ENCODE peak calls at places on chromosomes 16 and 17, in four cellular contexts. P is PC-9, B is endothelial cell of umbilical vein, F is HCT116. V is an unnamed sample.

GRCh38 chr16:14372471-14372870 is 257.6 kb downstream of the PARN start:
- DNase-seq in P (no peak), B (no peak), F (no peak), V (no peak)

GRCh38 chr17:56604691-56605090 is 11.2 kb downstream of the NOG start:
- DNase-seq in P (peak), B (no peak), F (no peak), V (no peak)

GRCh38 chr17:36592711-36593321 is 1.1 kb downstream of the DHRS11 start:
- DNase-seq in P (no peak), B (no peak), F (no peak), V (no peak)

GRCh38 chr17:41415833-41416335 is 8.5 kb downstream of the KRT37 start:
- DNase-seq in P (peak), B (no peak), F (no peak), V (no peak)

GRCh38 chr17:40312131-40312731 is 3.3 kb downstream of the RARA start:
- DNase-seq in P (peak), B (no peak), F (no peak), V (no peak)

GRCh38 chr17:39404542-39405378 is 3.3 kb upstream of the FBXL20 start:
- DNase-seq in P (peak), B (peak), F (no peak), V (no peak)

GRCh38 chr17:2369551-2370210 is 31.2 kb downstream of the MNT start:
- DNase-seq in P (no peak), B (no peak), F (no peak), V (peak)

GRCh38 chr16:81571175-81571574 is 126.6 kb downstream of the CMIP start:
- DNase-seq in P (no peak), B (no peak), F (no peak), V (no peak)

GRCh38 chr16:88505405-88506082 is 52.5 kb downstream of the ZFPM1 start:
- DNase-seq in P (no peak), B (no peak), F (peak), V (no peak)

GRCh38 chr17:8856869-8857575 is 10.5 kb downstream of the PIK3R6 start:
- DNase-seq in P (no peak), B (no peak), F (no peak), V (no peak)

GRCh38 chr16:49458221-49458620 is 84.6 kb downstream of the C16orf78 start:
- DNase-seq in P (no peak), B (no peak), F (no peak), V (no peak)

GRCh38 chr17:6924121-6924676 is 71.7 kb upstream of the ALOX12 start:
- DNase-seq in P (no peak), B (no peak), F (no peak), V (no peak)

GRCh38 chr17:8137645-8138342 is 13.9 kb upstream of the HES7 start:
- DNase-seq in P (no peak), B (no peak), F (no peak), V (no peak)

GRCh38 chr16:80743772-80744171 is 60.6 kb downstream of the CDYL2 start:
- DNase-seq in P (no peak), B (no peak), F (no peak), V (no peak)

GRCh38 chr17:51164911-51165679 is 1.1 kb upstream of the NME2 start:
- DNase-seq in P (peak), B (no peak), F (no peak), V (no peak)

GRCh38 chr16:48101069-48101674 is 54.6 kb downstream of the ABCC12 start:
- DNase-seq in P (no peak), B (no peak), F (no peak), V (no peak)

GRCh38 chr17:57684711-57685498 is 60.2 kb downstream of the CCDC182 start:
- DNase-seq in P (no peak), B (no peak), F (no peak), V (no peak)

GRCh38 chr17:50062323-50063243 is 6.7 kb downstream of the ITGA3 start:
- DNase-seq in P (peak), B (no peak), F (peak), V (no peak)

GRCh38 chr17:31197991-31198390 is 99.0 kb downstream of the OMG start:
- DNase-seq in P (peak), B (no peak), F (no peak), V (no peak)

GRCh38 chr16:77944631-77945030 is 77.7 kb upstream of the CLEC3A start:
- DNase-seq in P (no peak), B (no peak), F (no peak), V (no peak)

GRCh38 chr16:89313583-89313982 is 96.1 kb downstream of the ZNF778 start:
- DNase-seq in P (no peak), B (no peak), F (no peak), V (no peak)

GRCh38 chr17:882827-883585 is 96.6 kb downstream of the NXN start:
- DNase-seq in P (no peak), B (peak), F (no peak), V (peak)

GRCh38 chr16:60073376-60073775 is 1339.3 kb upstream of the GOT2 start:
- DNase-seq in P (no peak), B (no peak), F (no peak), V (no peak)

GRCh38 chr16:50360033-50360778 is 8.6 kb downstream of the BRD7 start:
- DNase-seq in P (no peak), B (no peak), F (no peak), V (no peak)

GRCh38 chr17:70865993-70866804 is 696.9 kb downstream of the KCNJ2 start:
- DNase-seq in P (no peak), B (no peak), F (no peak), V (no peak)

GRCh38 chr16:86877835-86878234 is 299.5 kb downstream of the FOXL1 start:
- DNase-seq in P (no peak), B (no peak), F (no peak), V (no peak)

GRCh38 chr17:60106377-60107059 is 27.8 kb upstream of the HEATR6 start:
- DNase-seq in P (no peak), B (no peak), F (no peak), V (no peak)

GRCh38 chr17:50274945-50275221 is 617 bp downstream of the TMEM92 start:
- DNase-seq in P (no peak), B (no peak), F (no peak), V (no peak)

GRCh38 chr16:8861563-8862308 is 7.1 kb downstream of the CARHSP1 start:
- DNase-seq in P (no peak), B (no peak), F (no peak), V (no peak)

DNA sequence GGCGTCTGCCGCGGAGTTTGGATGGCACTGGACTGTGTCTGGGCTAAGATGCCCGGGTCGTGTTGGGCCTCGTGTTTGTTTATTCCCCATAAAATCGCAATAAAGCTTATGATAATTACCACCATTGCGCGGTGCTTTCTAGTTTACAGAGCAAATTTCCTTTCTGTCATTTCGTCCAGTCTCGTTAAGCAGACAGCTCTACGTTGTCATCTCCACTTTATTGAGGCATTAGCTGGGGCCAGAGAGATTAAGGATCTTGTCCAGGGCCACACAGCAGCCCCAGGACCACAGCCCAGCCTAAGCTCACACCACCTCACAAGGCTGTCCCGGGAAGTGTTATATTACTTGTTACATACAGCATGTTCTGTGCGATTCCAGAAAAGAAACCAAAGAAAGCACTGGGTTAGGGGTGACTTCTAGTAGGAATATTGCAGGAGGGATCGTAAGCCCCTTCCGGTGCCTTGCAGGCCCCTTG is 6.4 kb downstream of the NOS2 start:
- DNase-seq in P (no peak), B (no peak), F (no peak), V (no peak)
- H3K4me3 ChIP-seq in P (no peak), B (no peak), F (no peak), V (peak)

GRCh38 chr16:22970191-22970845 is 156.4 kb downstream of the HS3ST2 start:
- DNase-seq in P (no peak), B (no peak), F (no peak), V (no peak)
- H3K4me3 ChIP-seq in P (no peak), B (no peak), F (no peak), V (no peak)

GRCh38 chr16:30650369-30651123 is at the start of gene PRR14:
- DNase-seq in P (peak), B (peak), F (peak), V (peak)

GRCh38 chr16:30654856-30655255 is 3.4 kb upstream of the FBRS start:
- DNase-seq in P (no peak), B (no peak), F (no peak), V (no peak)

GRCh38 chr16:30651124-30652004 is 604 bp downstream of the PRR14 start:
- DNase-seq in P (peak), B (peak), F (no peak), V (peak)

GRCh38 chr16:30652005-30652296 is 1.2 kb downstream of the PRR14 start:
- DNase-seq in P (no peak), B (no peak), F (no peak), V (no peak)

GRCh38 chr16:30652718-30653117 is 2.0 kb downstream of the PRR14 start:
- DNase-seq in P (no peak), B (no peak), F (no peak), V (no peak)
- H3K4me3 ChIP-seq in P (no peak), B (no peak), F (peak), V (no peak)

DNA sequence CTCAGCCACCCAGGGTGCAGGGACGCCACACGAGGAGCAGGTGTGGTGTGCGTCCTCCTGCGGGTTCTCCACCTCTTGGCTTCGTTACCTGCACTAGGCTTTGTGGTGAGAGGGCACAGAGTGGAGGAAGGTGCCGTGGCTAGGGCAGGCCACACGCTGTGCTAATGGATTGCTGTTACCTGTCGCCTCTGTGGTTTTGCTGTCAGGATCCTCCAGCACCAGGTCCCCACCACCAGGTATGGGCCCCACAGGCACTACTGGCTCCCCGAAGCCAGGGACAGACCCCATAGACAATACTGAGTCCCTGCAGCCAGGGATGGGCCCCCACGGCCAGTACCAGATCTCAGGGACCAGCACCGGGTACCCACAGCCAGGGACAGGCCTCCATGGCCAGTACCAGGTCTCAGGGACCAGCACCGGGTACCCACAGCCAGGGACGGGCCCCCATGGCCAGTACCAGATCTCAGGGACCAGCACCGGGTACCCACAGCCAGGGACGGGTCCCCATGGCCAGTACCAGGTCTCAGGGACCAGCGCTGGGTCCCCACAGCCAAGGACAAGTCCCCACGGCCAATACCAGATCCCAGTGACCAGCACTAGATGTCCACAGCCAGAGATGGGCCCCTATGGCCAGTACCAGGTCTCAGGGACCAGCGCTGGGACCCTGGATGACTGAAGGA is 315.6 kb downstream of the SEC14L1 start:
- DNase-seq in P (no peak), B (no peak), F (no peak), V (no peak)
- H3K4me3 ChIP-seq in P (no peak), B (no peak), F (no peak), V (no peak)

DNA sequence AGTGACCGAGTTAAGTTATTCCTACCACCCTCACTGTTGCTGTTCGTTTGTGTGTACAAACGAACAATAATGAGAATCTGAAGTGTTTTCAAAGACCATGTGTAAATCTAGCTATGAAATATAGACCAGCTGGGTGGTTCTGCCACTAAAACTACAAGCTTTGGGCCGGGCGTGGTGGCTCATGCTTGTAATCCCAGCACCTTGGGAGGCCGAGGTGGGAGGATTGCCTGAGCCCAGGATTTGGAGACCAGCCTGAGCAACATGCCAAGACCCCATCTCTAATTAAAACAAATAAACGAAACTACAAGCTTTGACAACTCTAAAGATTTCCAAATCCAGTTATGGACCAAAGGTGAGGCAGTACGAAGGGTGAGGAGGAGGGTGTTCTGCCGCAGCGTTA is 973 bp downstream of the RECQL5 start:
- DNase-seq in P (no peak), B (no peak), F (no peak), V (no peak)
- H3K4me3 ChIP-seq in P (peak), B (peak), F (peak), V (peak)

GRCh38 chr16:1680361-1680760 is 2.3 kb downstream of the JPT2 start:
- DNase-seq in P (no peak), B (no peak), F (no peak), V (no peak)
- H3K4me3 ChIP-seq in P (no peak), B (no peak), F (no peak), V (peak)

GRCh38 chr17:43020789-43021738 is 1.1 kb downstream of the VAT1 start:
- DNase-seq in P (peak), B (peak), F (no peak), V (peak)
- H3K4me3 ChIP-seq in P (peak), B (peak), F (peak), V (peak)

DNA sequence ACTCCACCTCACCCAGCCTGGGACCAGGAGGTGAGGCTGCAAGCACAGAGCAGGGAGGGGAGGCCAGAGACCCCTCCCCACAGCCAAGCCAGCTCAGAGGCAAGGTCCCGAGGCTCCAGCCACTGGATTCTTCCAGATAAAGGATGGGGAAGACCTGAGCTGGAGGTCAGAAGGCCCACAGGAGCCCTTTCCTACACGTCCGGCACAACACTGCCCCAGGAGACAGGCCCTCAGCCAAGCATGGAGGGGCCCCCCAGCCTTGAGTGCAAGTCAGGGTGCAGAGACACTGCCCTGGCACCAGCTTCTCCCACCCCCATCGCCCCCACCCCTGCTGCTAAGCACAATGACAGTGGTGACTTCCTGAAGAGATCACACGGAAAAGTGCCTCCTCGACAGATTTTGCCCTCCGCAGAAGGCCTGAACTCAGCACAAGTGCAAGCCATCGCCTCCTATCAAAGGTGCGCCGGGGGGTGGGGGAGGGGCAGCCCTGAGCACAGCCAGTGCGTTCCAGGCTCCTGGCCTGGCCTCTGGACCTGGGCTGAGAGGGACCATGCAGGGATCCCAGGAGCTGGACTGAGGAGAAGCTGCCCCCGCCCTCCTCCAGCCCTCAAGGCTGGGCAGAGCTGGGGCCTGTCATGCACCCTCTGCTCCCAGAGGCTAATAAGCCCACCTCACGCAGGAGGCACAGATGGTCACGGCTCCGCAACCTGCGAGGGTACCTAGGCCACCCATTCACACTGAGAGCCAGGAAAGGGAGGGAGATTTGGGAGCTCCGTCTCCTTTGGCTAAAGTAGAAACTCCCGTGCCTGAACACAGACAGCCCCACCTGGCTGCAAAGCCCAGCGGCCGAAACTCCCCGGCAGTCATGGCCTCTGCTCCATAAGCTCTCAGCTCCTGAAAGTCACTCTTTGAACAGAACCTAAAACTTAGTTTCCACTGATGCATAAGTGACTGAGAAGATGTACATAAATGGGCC is 2.7 kb downstream of the MAFG start:
- DNase-seq in P (no peak), B (no peak), F (no peak), V (no peak)
- H3K4me3 ChIP-seq in P (peak), B (no peak), F (no peak), V (no peak)

GRCh38 chr17:67245073-67245693 is at the start of gene HELZ:
- DNase-seq in P (peak), B (peak), F (peak), V (peak)

GRCh38 chr17:67244621-67245072 is 349 bp downstream of the HELZ start:
- DNase-seq in P (no peak), B (no peak), F (no peak), V (no peak)

GRCh38 chr17:67245694-67246397 is 850 bp upstream of the HELZ start:
- DNase-seq in P (no peak), B (peak), F (no peak), V (peak)

GRCh38 chr17:67241719-67242341 is 3.2 kb downstream of the HELZ start:
- DNase-seq in P (no peak), B (no peak), F (no peak), V (no peak)

DNA sequence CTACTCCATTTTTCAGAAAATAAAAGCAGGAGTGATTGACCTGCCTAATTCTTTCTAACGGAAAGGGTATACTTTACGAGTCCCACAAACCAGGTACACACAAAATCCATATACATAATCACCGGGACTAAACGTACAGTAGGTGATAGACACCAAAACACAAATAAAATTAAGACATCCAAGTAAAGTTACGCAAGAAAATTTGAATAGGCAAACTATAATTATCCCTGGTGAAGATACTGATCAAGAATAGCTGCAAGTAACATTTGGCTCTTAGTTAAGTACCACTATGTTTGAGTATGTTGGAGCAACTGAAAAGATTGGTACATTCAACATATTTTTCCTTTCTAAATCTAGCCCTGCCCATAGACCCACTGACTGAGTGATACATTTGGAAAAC is 1.7 kb downstream of the HELZ start:
- DNase-seq in P (no peak), B (no peak), F (no peak), V (no peak)
- H3K4me3 ChIP-seq in P (peak), B (no peak), F (peak), V (peak)